ENCODE peak calls at places on chromosomes 6 and 20, in four cellular contexts. W is DND-41, M is choroid plexus epithelial cell, P is AG09309. K is an unnamed sample.

GRCh38 chr6:15398657-15399287 is 152.9 kb downstream of the JARID2 start:
- DNase-seq in P (no peak), M (no peak), W (no peak), K (no peak)

GRCh38 chr6:99933129-99933528 is 60.9 kb downstream of the MCHR2 start:
- DNase-seq in W (no peak), M (peak), P (peak), K (peak)

GRCh38 chr20:48785256-48785655 is 42.5 kb downstream of the PREX1 start:
- DNase-seq in M (no peak), W (no peak), P (no peak), K (no peak)

GRCh38 chr6:107323133-107323785 is 136.1 kb downstream of the PDSS2 start:
- DNase-seq in M (peak), W (no peak), P (peak), K (peak)

GRCh38 chr6:27091661-27092315 is 155.7 kb upstream of the PRSS16 start:
- DNase-seq in P (peak), M (peak), W (peak), K (peak)

GRCh38 chr6:133055527-133055966 is 185.6 kb upstream of the EYA4 start:
- DNase-seq in W (no peak), M (no peak), P (no peak), K (no peak)

GRCh38 chr6:165092881-165093595 is 216.4 kb downstream of the C6orf118 start:
- DNase-seq in P (peak), M (no peak), W (no peak), K (peak)

GRCh38 chr20:50491926-50492634 is 18.1 kb upstream of the PTPN1 start:
- DNase-seq in P (no peak), M (peak), W (no peak), K (no peak)

DNA sequence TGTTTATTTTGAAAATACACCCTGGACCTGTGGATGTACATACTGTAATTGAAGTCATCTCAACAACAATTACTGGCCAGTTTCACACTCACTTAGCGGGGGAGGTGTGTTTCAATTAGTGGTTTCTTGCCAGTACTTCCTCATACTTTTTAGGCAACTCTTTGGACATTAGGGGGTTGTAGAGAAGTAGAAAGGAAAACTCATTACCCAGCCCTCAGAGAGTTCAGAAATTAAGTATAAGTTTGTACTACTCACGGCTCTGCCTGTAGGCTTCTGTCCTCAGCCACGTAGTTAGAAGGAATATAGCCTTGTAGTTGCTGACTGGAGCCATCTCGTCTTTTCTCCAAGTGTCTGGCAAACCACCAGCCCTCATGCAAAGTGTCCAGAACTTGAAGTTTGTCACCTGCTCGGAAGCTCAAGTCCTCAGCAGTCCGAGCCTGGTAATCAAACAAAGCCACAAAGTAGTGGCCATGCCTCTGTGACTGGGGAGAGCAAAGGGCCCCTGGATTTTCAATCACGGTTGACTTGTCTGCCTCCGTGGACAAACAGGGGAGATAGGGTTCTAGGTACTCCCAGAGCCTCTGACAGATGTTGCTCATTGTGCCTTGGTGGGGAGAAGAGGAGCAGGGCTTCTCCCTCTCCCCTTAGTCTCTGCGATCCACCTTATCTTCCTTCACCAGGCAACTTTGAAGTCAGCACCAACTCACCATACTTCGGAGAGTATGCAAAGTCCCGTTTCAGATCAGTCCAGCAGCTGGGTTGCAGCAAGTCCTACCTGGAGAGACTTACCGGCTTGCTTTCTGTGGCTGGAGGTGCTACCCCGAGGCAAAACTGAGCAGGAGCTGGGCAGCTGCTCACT is 749 bp downstream of the FRK start:
- DNase-seq in M (no peak), W (no peak), P (no peak), K (peak)
- H3K4me3 ChIP-seq in M (no peak), W (no peak), P (peak), K (peak)

DNA sequence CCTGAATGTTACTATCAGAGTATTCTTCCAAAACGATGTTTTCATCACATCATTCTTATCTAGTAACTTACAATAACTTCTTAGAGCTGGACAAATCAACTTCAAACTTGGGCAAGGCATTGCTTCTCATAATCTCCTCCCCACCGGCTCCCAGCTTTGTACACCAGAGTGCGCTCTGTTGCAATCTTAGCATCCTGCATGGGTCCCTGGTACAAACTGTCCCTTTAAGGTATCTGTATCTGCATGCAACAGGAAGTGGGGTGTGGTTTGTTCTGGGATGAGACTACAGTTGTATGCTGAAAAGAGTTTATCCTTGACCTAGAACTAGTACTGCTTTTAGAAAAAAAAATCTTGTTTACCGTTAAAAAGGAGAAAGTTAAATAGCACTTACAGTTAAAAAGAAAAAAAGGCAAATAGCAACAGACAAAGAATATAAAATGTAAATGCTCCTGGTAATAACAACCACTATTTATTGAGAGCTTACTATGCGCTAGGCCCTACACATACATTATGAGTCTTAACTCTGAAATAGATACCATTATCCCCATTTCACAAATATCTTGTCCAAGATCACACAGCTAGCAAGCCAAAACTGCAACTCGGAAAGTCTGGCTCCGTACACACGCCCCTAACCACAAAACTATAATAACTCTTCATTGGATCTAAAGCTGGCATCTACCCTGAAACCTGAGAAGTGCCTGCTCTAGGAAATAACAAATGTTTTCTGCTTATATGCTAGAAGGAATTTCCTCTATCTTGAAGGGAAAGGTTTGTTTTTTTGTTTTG is 9.8 kb upstream of the HECA start:
- DNase-seq in P (no peak), M (peak), W (peak), K (peak)
- TF ChIP-seq CTCF in P (peak), M (peak), W (peak), K (peak)

DNA sequence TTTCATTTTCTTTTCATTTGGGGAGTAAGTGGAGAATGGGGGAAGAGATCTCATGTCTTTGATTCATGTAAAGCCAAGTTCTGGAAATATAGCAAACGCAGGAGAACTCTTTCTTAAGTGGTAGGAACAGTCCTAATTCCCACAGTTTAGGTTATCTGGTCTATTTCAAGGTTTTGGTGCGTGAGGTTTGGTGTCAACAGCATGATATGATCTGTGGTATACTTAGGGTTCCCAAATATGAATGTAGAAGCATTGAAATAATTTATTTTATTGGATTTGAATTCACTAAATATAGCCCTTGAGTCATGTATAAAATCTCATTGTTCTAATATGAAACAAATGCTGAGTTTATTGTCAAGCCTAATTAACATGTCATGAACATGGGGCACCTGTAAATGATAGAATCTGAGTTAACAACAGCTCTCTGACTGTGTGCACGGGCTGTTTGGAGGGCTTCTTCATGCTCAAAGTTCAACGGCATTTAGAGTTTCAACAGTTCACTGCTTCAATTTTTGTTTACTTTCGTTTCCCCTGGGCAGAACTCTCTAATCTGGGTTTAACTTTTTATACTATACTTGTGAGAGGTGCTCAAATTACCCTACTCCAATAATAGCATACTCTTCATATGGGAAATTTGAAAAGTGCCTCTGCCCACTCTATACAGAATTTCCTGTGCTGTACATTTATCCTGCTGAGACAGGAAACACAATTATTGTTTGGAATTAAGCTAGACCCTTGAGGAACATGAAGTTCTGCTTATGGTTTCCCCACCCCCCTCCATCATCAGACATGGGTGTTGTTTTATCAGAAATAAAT is 236.3 kb upstream of the ZNF217 start:
- DNase-seq in P (peak), M (peak), W (peak), K (peak)
- H3K4me3 ChIP-seq in P (peak), M (no peak), W (peak), K (peak)

GRCh38 chr6:46653439-46653942 is 716 bp downstream of the SLC25A27 start:
- DNase-seq in M (peak), W (no peak), P (no peak), K (no peak)

GRCh38 chr6:46652603-46653438 is at the start of the genes CYP39A1 and SLC25A27:
- DNase-seq in M (peak), W (no peak), P (peak), K (peak)

GRCh38 chr6:46652232-46652602 is 401 bp downstream of the CYP39A1 start:
- DNase-seq in W (no peak), P (no peak), M (no peak), K (no peak)

GRCh38 chr6:46657642-46658041 is 4.9 kb downstream of the SLC25A27 start:
- DNase-seq in W (no peak), M (no peak), P (no peak), K (no peak)

GRCh38 chr6:46655803-46656202 is 3.0 kb downstream of the SLC25A27 start:
- DNase-seq in P (no peak), W (no peak), M (peak), K (no peak)
- TF ChIP-seq CTCF in P (peak), W (no peak), M (peak), K (peak)

DNA sequence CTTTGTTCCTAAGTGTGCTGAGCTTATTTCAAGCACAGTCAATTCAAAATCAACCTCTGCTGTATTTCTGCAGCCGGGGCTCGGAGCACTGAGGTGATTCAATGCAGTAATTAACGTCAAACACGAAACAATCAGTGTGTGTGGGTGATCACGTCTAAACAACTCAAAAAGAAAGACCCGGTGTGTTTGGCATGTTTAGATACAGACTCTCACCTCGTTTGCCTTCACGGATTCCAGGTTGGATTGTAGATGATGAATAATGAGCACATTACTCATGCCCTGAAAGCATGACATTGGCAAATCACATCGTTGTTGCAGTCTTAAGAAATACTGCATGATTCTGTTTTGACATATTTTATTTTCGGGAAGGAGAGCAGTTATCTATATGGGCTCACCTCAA is 231.0 kb downstream of the QKI start:
- DNase-seq in W (no peak), M (peak), P (no peak), K (no peak)
- H3K4me3 ChIP-seq in W (no peak), M (no peak), P (no peak), K (no peak)

GRCh38 chr20:24953204-24953565 is 4.1 kb downstream of the CST7 start:
- DNase-seq in M (no peak), P (no peak), W (peak), K (no peak)

GRCh38 chr20:24953621-24954133 is 4.6 kb downstream of the CST7 start:
- DNase-seq in M (no peak), P (no peak), W (peak), K (no peak)

GRCh38 chr20:24951536-24952047 is 2.5 kb downstream of the CST7 start:
- DNase-seq in P (no peak), W (peak), M (no peak), K (no peak)

GRCh38 chr20:24954151-24954550 is 5.1 kb downstream of the CST7 start:
- DNase-seq in M (no peak), W (peak), P (no peak), K (no peak)

GRCh38 chr20:24952376-24953203 is 3.5 kb downstream of the CST7 start:
- DNase-seq in W (peak), P (no peak), M (no peak), K (no peak)
- TF ChIP-seq CTCF in W (no peak), P (no peak), M (no peak), K (no peak)

K was measured in AG10803.